ENCODE peak calls at places on chromosome 15, in nine cellular contexts. One of them, this sample, is unnamed.

GRCh38 chr15:85100186-85100937 is 118.7 kb downstream of the PDE8A start:
- DNase-seq in psoas muscle: no peak
- DNase-seq in SW 1271: no peak
- DNase-seq in neural progenitor cell: no peak
- DNase-seq in NCI-H69: no peak
- DNase-seq in CD8-positive, alpha-beta memory T cell: no peak
- DNase-seq in activated CD8-positive, alpha-beta memory T cell treated with anti-CD3 and anti-CD28 coated beads, Interleukin-2, amount 50 U/mL, for 48 hours: no peak
- DNase-seq in type B pancreatic cell: no peak
- DNase-seq in LoVo: no peak
- DNase-seq in this sample: no peak

GRCh38 chr15:80891006-80891405 is 98.6 kb downstream of the MESD start:
- DNase-seq in psoas muscle: no peak
- DNase-seq in SW 1271: no peak
- DNase-seq in neural progenitor cell: no peak
- DNase-seq in NCI-H69: no peak
- DNase-seq in CD8-positive, alpha-beta memory T cell: no peak
- DNase-seq in activated CD8-positive, alpha-beta memory T cell treated with anti-CD3 and anti-CD28 coated beads, Interleukin-2, amount 50 U/mL, for 48 hours: no peak
- DNase-seq in type B pancreatic cell: no peak
- DNase-seq in LoVo: no peak
- DNase-seq in this sample: no peak

GRCh38 chr15:69758810-69759410 is 306.3 kb downstream of the RPLP1 start:
- DNase-seq in psoas muscle: no peak
- DNase-seq in SW 1271: peak; percentile 74
- DNase-seq in neural progenitor cell: no peak
- DNase-seq in NCI-H69: no peak
- DNase-seq in CD8-positive, alpha-beta memory T cell: peak; percentile 75
- DNase-seq in activated CD8-positive, alpha-beta memory T cell treated with anti-CD3 and anti-CD28 coated beads, Interleukin-2, amount 50 U/mL, for 48 hours: peak; percentile 86
- DNase-seq in type B pancreatic cell: no peak
- DNase-seq in LoVo: no peak
- DNase-seq in this sample: no peak

GRCh38 chr15:62639432-62639831 is 403.1 kb upstream of the TPM1 start:
- DNase-seq in psoas muscle: no peak
- DNase-seq in SW 1271: no peak
- DNase-seq in neural progenitor cell: no peak
- DNase-seq in NCI-H69: no peak
- DNase-seq in CD8-positive, alpha-beta memory T cell: no peak
- DNase-seq in activated CD8-positive, alpha-beta memory T cell treated with anti-CD3 and anti-CD28 coated beads, Interleukin-2, amount 50 U/mL, for 48 hours: no peak
- DNase-seq in type B pancreatic cell: no peak
- DNase-seq in LoVo: no peak
- DNase-seq in this sample: no peak

GRCh38 chr15:81075272-81075671 is 58.8 kb upstream of the CFAP161 start:
- DNase-seq in psoas muscle: no peak
- DNase-seq in SW 1271: no peak
- DNase-seq in neural progenitor cell: no peak
- DNase-seq in NCI-H69: no peak
- DNase-seq in CD8-positive, alpha-beta memory T cell: no peak
- DNase-seq in activated CD8-positive, alpha-beta memory T cell treated with anti-CD3 and anti-CD28 coated beads, Interleukin-2, amount 50 U/mL, for 48 hours: no peak
- DNase-seq in type B pancreatic cell: no peak
- DNase-seq in LoVo: no peak
- DNase-seq in this sample: no peak

GRCh38 chr15:62125763-62126162 is 39.3 kb downstream of the C2CD4B start:
- DNase-seq in psoas muscle: no peak
- DNase-seq in SW 1271: peak; percentile 62
- DNase-seq in neural progenitor cell: no peak
- DNase-seq in NCI-H69: peak; percentile 91
- DNase-seq in CD8-positive, alpha-beta memory T cell: no peak
- DNase-seq in activated CD8-positive, alpha-beta memory T cell treated with anti-CD3 and anti-CD28 coated beads, Interleukin-2, amount 50 U/mL, for 48 hours: no peak
- DNase-seq in type B pancreatic cell: no peak
- DNase-seq in LoVo: peak; percentile 62
- DNase-seq in this sample: peak; percentile 83

GRCh38 chr15:63595066-63595465 is 2.1 kb upstream of the FBXL22 start:
- DNase-seq in psoas muscle: peak; percentile 69
- DNase-seq in SW 1271: no peak
- DNase-seq in neural progenitor cell: no peak
- DNase-seq in NCI-H69: no peak
- DNase-seq in CD8-positive, alpha-beta memory T cell: no peak
- DNase-seq in activated CD8-positive, alpha-beta memory T cell treated with anti-CD3 and anti-CD28 coated beads, Interleukin-2, amount 50 U/mL, for 48 hours: no peak
- DNase-seq in type B pancreatic cell: no peak
- DNase-seq in LoVo: no peak
- DNase-seq in this sample: no peak

GRCh38 chr15:77689821-77690220 is 57.1 kb upstream of the LINGO1 start:
- DNase-seq in psoas muscle: no peak
- DNase-seq in SW 1271: no peak
- DNase-seq in neural progenitor cell: no peak
- DNase-seq in NCI-H69: no peak
- DNase-seq in CD8-positive, alpha-beta memory T cell: no peak
- DNase-seq in activated CD8-positive, alpha-beta memory T cell treated with anti-CD3 and anti-CD28 coated beads, Interleukin-2, amount 50 U/mL, for 48 hours: no peak
- DNase-seq in type B pancreatic cell: no peak
- DNase-seq in LoVo: no peak
- DNase-seq in this sample: no peak

GRCh38 chr15:55827204-55827603 is 84.3 kb upstream of the PRTG start:
- DNase-seq in psoas muscle: no peak
- DNase-seq in SW 1271: no peak
- DNase-seq in neural progenitor cell: no peak
- DNase-seq in NCI-H69: peak; percentile 13
- DNase-seq in CD8-positive, alpha-beta memory T cell: no peak
- DNase-seq in activated CD8-positive, alpha-beta memory T cell treated with anti-CD3 and anti-CD28 coated beads, Interleukin-2, amount 50 U/mL, for 48 hours: no peak
- DNase-seq in type B pancreatic cell: no peak
- DNase-seq in LoVo: no peak
- DNase-seq in this sample: peak; percentile 23

GRCh38 chr15:33581032-33581431 is 270.3 kb downstream of the RYR3 start:
- DNase-seq in psoas muscle: no peak
- DNase-seq in SW 1271: no peak
- DNase-seq in neural progenitor cell: no peak
- DNase-seq in NCI-H69: no peak
- DNase-seq in CD8-positive, alpha-beta memory T cell: no peak
- DNase-seq in activated CD8-positive, alpha-beta memory T cell treated with anti-CD3 and anti-CD28 coated beads, Interleukin-2, amount 50 U/mL, for 48 hours: no peak
- DNase-seq in type B pancreatic cell: no peak
- DNase-seq in LoVo: no peak
- DNase-seq in this sample: no peak